ENCODE peak calls at places on chromosomes 13 and 19, in seven cellular contexts. One of them, this sample, is unnamed.

GRCh38 chr13:22505489-22505888 is 675.3 kb upstream of the SGCG start:
- DNase-seq in H1: no peak
- DNase-seq in H9: no peak
- DNase-seq in mesendoderm: no peak
- DNase-seq in mesenchymal stem cell: no peak
- DNase-seq in IMR-90: no peak
- DNase-seq in neuronal stem cell: no peak
- DNase-seq in this sample: peak; percentile 6

GRCh38 chr19:29927944-29928669 is 13.9 kb upstream of the URI1 start:
- DNase-seq in IMR-90: no peak
- DNase-seq in neuronal stem cell: no peak
- DNase-seq in H9: peak; percentile 63
- DNase-seq in mesenchymal stem cell: no peak
- DNase-seq in mesendoderm: peak; percentile 48
- DNase-seq in H1: no peak
- DNase-seq in this sample: no peak

GRCh38 chr19:18597809-18598660 is 8.6 kb downstream of the CRLF1 start:
- DNase-seq in neuronal stem cell: no peak
- DNase-seq in H1: no peak
- DNase-seq in IMR-90: no peak
- DNase-seq in mesendoderm: peak; percentile 38
- DNase-seq in mesenchymal stem cell: no peak
- DNase-seq in H9: no peak
- DNase-seq in this sample: no peak

GRCh38 chr19:32580353-32580900 is 563 bp upstream of the PDCD5 start:
- DNase-seq in neuronal stem cell: no peak
- DNase-seq in mesendoderm: no peak
- DNase-seq in H9: peak; percentile 38
- DNase-seq in mesenchymal stem cell: peak; percentile 6
- DNase-seq in H1: no peak
- DNase-seq in IMR-90: no peak
- DNase-seq in this sample: peak; percentile 44

GRCh38 chr13:96052655-96053002 is 572 bp downstream of the UGGT2 start:
- DNase-seq in mesendoderm: peak; percentile 65
- DNase-seq in H9: no peak
- DNase-seq in mesenchymal stem cell: peak; percentile 88
- DNase-seq in IMR-90: peak; percentile 83
- DNase-seq in H1: peak; percentile 70
- DNase-seq in neuronal stem cell: no peak
- DNase-seq in this sample: peak; percentile 75

GRCh38 chr13:21670883-21671792 is at the start of gene FGF9:
- DNase-seq in mesendoderm: peak; percentile 91
- DNase-seq in mesenchymal stem cell: peak; percentile 72
- DNase-seq in neuronal stem cell: peak; percentile 85
- DNase-seq in IMR-90: peak; percentile 79
- DNase-seq in H1: peak; percentile 83
- DNase-seq in H9: peak; percentile 88
- DNase-seq in this sample: peak; percentile 86

GRCh38 chr13:29587645-29588044 is 7.8 kb downstream of the SLC7A1 start:
- DNase-seq in neuronal stem cell: no peak
- DNase-seq in mesenchymal stem cell: no peak
- DNase-seq in H9: no peak
- DNase-seq in mesendoderm: no peak
- DNase-seq in H1: no peak
- DNase-seq in IMR-90: peak; percentile 24
- DNase-seq in this sample: no peak

GRCh38 chr13:88857256-88857655 is 1186.1 kb downstream of the SLITRK5 start:
- DNase-seq in mesenchymal stem cell: no peak
- DNase-seq in H1: no peak
- DNase-seq in IMR-90: no peak
- DNase-seq in neuronal stem cell: no peak
- DNase-seq in mesendoderm: no peak
- DNase-seq in H9: no peak
- DNase-seq in this sample: no peak

GRCh38 chr19:5567360-5567970 is at the start of gene TINCR:
- DNase-seq in H1: peak; percentile 82
- DNase-seq in mesendoderm: peak; percentile 50
- DNase-seq in neuronal stem cell: no peak
- DNase-seq in H9: peak; percentile 71
- DNase-seq in IMR-90: no peak
- DNase-seq in mesenchymal stem cell: no peak
- DNase-seq in this sample: no peak

GRCh38 chr13:27446986-27447583 is 3.3 kb downstream of the MTIF3 start:
- DNase-seq in mesenchymal stem cell: no peak
- DNase-seq in IMR-90: no peak
- DNase-seq in neuronal stem cell: no peak
- DNase-seq in H1: no peak
- DNase-seq in H9: no peak
- DNase-seq in mesendoderm: no peak
- DNase-seq in this sample: no peak

GRCh38 chr13:30257433-30258099 is 49.8 kb downstream of the KATNAL1 start:
- DNase-seq in H9: peak; percentile 36
- DNase-seq in neuronal stem cell: peak; percentile 46
- DNase-seq in mesendoderm: peak; percentile 50
- DNase-seq in mesenchymal stem cell: peak; percentile 62
- DNase-seq in IMR-90: peak; percentile 9
- DNase-seq in H1: peak; percentile 47
- DNase-seq in this sample: no peak

DNA sequence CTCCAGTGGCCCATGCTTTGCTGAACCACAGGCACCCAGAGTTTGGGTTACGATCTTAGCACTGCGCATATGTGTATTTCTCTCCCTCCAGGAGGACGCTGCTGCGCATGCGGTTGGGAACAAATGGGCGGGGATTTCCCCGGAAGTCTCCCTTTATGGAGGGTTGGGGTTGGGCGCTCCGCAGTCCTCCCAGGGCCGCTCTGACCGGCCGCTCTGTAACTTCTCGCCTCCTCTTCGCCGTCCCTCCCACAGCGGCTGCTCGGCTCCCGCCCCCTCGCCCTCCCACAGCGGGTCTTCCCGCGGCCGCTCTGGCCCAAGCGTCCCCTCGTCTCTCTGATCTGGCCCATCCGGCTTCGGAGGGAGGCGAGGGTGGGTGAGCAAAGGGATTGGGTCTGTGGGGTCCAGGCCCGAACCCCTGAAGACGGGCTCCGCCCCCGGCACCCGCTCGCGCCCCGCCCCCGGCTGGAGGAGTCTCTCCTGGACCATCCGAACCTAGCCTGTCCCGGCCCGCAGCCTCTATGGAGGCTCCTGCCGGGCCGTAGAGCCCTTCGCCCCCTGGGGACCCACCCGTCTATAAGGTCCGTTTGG is at the start of gene MEGF8:
- DNase-seq in H9: peak; percentile 99
- DNase-seq in mesenchymal stem cell: peak; percentile 99
- DNase-seq in H1: peak; percentile 96
- DNase-seq in IMR-90: peak; percentile 99
- DNase-seq in mesendoderm: peak; percentile 100
- DNase-seq in neuronal stem cell: peak; percentile 98
- DNase-seq in this sample: peak; percentile 100
- H3K79me1 ChIP-seq in H9: peaks cover 9% of the 10 kb centered on the region
- H3K79me1 ChIP-seq in mesenchymal stem cell: peaks cover 38% of the 10 kb centered on the region
- H3K79me1 ChIP-seq in H1: peaks cover 6% of the 10 kb centered on the region
- H3K79me1 ChIP-seq in IMR-90: peaks cover 16% of the 10 kb centered on the region
- H3K79me1 ChIP-seq in mesendoderm: peaks cover 13% of the 10 kb centered on the region
- H3K79me1 ChIP-seq in neuronal stem cell: peaks cover 7% of the 10 kb centered on the region
- H3K79me1 ChIP-seq in this sample: peaks cover 5% of the 10 kb centered on the region

GRCh38 chr19:4059493-4059880 is 7.2 kb downstream of the ZBTB7A start:
- DNase-seq in IMR-90: no peak
- DNase-seq in mesenchymal stem cell: no peak
- DNase-seq in H9: no peak
- DNase-seq in mesendoderm: no peak
- DNase-seq in neuronal stem cell: no peak
- DNase-seq in H1: no peak
- DNase-seq in this sample: no peak

GRCh38 chr19:4059931-4060620 is 6.6 kb downstream of the ZBTB7A start:
- DNase-seq in mesenchymal stem cell: no peak
- DNase-seq in IMR-90: no peak
- DNase-seq in H1: no peak
- DNase-seq in mesendoderm: no peak
- DNase-seq in neuronal stem cell: no peak
- DNase-seq in H9: peak; percentile 32
- DNase-seq in this sample: no peak

GRCh38 chr19:4061178-4061682 is 5.5 kb downstream of the ZBTB7A start:
- DNase-seq in H9: peak; percentile 73
- DNase-seq in H1: no peak
- DNase-seq in mesenchymal stem cell: no peak
- DNase-seq in neuronal stem cell: no peak
- DNase-seq in IMR-90: no peak
- DNase-seq in mesendoderm: no peak
- DNase-seq in this sample: peak; percentile 48

GRCh38 chr19:4061683-4062575 is 4.8 kb downstream of the ZBTB7A start:
- DNase-seq in mesendoderm: no peak
- DNase-seq in neuronal stem cell: no peak
- DNase-seq in H1: no peak
- DNase-seq in IMR-90: no peak
- DNase-seq in mesenchymal stem cell: no peak
- DNase-seq in H9: peak; percentile 48
- DNase-seq in this sample: peak; percentile 94

GRCh38 chr19:4060621-4061177 is 6.0 kb downstream of the ZBTB7A start:
- DNase-seq in mesenchymal stem cell: no peak
- DNase-seq in H9: no peak
- DNase-seq in mesendoderm: no peak
- DNase-seq in H1: no peak
- DNase-seq in IMR-90: no peak
- DNase-seq in neuronal stem cell: no peak
- DNase-seq in this sample: no peak
- H2BK120ac ChIP-seq in mesenchymal stem cell: peak overlapping the region; percentile 6
- H2BK120ac ChIP-seq in H9: no peak overlapping the region
- H2BK120ac ChIP-seq in mesendoderm: no peak overlapping the region
- H2BK120ac ChIP-seq in H1: no peak overlapping the region
- H2BK120ac ChIP-seq in IMR-90: no peak overlapping the region
- H2BK120ac ChIP-seq in neuronal stem cell: no peak overlapping the region
- H2BK120ac ChIP-seq in this sample: no peak overlapping the region

GRCh38 chr13:39556856-39557255 is 46.1 kb downstream of the LHFPL6 start:
- DNase-seq in IMR-90: no peak
- DNase-seq in H1: no peak
- DNase-seq in neuronal stem cell: no peak
- DNase-seq in mesendoderm: no peak
- DNase-seq in H9: no peak
- DNase-seq in mesenchymal stem cell: no peak
- DNase-seq in this sample: no peak
- H3K79me1 ChIP-seq in IMR-90: peaks cover 34% of the 10 kb centered on the region
- H3K79me1 ChIP-seq in H1: no peaks in the 10 kb centered on the region
- H3K79me1 ChIP-seq in neuronal stem cell: no peaks in the 10 kb centered on the region
- H3K79me1 ChIP-seq in mesendoderm: no peaks in the 10 kb centered on the region
- H3K79me1 ChIP-seq in H9: no peaks in the 10 kb centered on the region
- H3K79me1 ChIP-seq in mesenchymal stem cell: peaks cover 16% of the 10 kb centered on the region
- H3K79me1 ChIP-seq in this sample: no peaks in the 10 kb centered on the region

DNA sequence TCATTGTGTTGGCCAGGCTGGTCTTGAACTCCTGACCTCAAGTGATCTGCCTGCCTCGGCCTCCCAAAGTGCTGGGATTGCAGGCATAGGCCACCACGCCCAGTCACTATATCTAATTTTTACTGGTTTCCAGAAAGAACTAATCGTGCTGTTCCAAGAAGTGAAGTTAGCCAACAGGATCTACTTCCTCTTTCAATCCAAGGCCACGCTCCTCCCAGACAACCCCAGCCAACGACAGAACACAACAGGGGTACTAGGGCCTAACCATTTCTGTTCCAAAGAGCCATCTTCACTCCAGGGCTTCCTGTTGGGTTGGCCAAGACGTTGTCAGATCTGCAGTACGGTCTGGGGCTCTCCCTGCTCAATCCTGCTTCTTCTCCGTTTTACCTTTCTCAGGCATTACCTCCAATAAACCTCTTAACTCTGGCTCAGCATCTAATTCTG is 7.0 kb upstream of the LSM14A start:
- DNase-seq in neuronal stem cell: no peak
- DNase-seq in IMR-90: no peak
- DNase-seq in mesenchymal stem cell: no peak
- DNase-seq in mesendoderm: no peak
- DNase-seq in H1: no peak
- DNase-seq in H9: no peak
- DNase-seq in this sample: no peak
- H2BK120ac ChIP-seq in neuronal stem cell: no peak overlapping the region
- H2BK120ac ChIP-seq in IMR-90: no peak overlapping the region
- H2BK120ac ChIP-seq in mesenchymal stem cell: no peak overlapping the region
- H2BK120ac ChIP-seq in mesendoderm: no peak overlapping the region
- H2BK120ac ChIP-seq in H1: no peak overlapping the region
- H2BK120ac ChIP-seq in H9: no peak overlapping the region
- H2BK120ac ChIP-seq in this sample: no peak overlapping the region

DNA sequence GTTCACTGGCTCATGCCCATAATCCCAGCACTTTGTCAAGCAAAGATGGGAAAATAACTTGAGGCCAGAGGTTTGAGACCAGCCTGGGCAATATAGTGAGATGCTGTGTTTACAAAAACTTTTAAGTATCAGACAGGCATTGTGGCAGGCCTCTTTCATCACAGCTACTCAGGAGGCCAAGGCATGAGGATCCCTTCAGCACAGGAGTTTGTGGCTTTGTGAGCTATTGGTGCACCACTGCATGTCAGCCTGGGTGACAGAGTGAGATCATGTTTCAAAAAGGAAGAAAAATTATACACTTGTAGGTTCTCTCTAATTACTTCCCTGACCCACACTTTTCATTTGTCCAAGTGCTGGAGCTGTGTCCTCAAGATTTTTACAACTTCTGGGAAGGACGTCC is 11.5 kb upstream of the LGALS14 start:
- DNase-seq in neuronal stem cell: no peak
- DNase-seq in IMR-90: no peak
- DNase-seq in H9: no peak
- DNase-seq in H1: no peak
- DNase-seq in mesenchymal stem cell: no peak
- DNase-seq in mesendoderm: no peak
- DNase-seq in this sample: no peak
- H3K79me1 ChIP-seq in neuronal stem cell: no peaks in the 10 kb centered on the region
- H3K79me1 ChIP-seq in IMR-90: no peaks in the 10 kb centered on the region
- H3K79me1 ChIP-seq in H9: no peaks in the 10 kb centered on the region
- H3K79me1 ChIP-seq in H1: no peaks in the 10 kb centered on the region
- H3K79me1 ChIP-seq in mesenchymal stem cell: no peaks in the 10 kb centered on the region
- H3K79me1 ChIP-seq in mesendoderm: no peaks in the 10 kb centered on the region
- H3K79me1 ChIP-seq in this sample: no peaks in the 10 kb centered on the region

This sample was measured in trophoblast cell.